ENCODE peak calls at places on chromosomes 1 and 21, in seven cellular contexts. One of them, this sample, is unnamed.
A peak's percentile ranks its signal among the peaks of the same experiment; 100 is the strongest.

GRCh38 chr1:16204634-16205332 is 7.7 kb downstream of the ARHGEF19 start:
- DNase-seq in tibial artery: no peak
- DNase-seq in uterus: no peak
- DNase-seq in IMR-90: no peak
- DNase-seq in mesenchymal stem cell: no peak
- DNase-seq in body of pancreas: peak; percentile 55
- DNase-seq in NT2/D1: no peak
- DNase-seq in this sample: no peak

GRCh38 chr1:43137445-43138052 is 34.5 kb downstream of the EBNA1BP2 start:
- DNase-seq in tibial artery: no peak
- DNase-seq in uterus: no peak
- DNase-seq in IMR-90: no peak
- DNase-seq in mesenchymal stem cell: no peak
- DNase-seq in body of pancreas: no peak
- DNase-seq in NT2/D1: no peak
- DNase-seq in this sample: no peak

GRCh38 chr1:187894349-187894748 is 1065.6 kb downstream of the PLA2G4A start:
- DNase-seq in tibial artery: no peak
- DNase-seq in uterus: no peak
- DNase-seq in IMR-90: no peak
- DNase-seq in mesenchymal stem cell: no peak
- DNase-seq in body of pancreas: no peak
- DNase-seq in NT2/D1: no peak
- DNase-seq in this sample: no peak

GRCh38 chr1:52164604-52165003 is 22.7 kb downstream of the ZFYVE9 start:
- DNase-seq in tibial artery: no peak
- DNase-seq in uterus: no peak
- DNase-seq in IMR-90: peak; percentile 51
- DNase-seq in mesenchymal stem cell: peak; percentile 15
- DNase-seq in body of pancreas: no peak
- DNase-seq in NT2/D1: no peak
- DNase-seq in this sample: no peak

GRCh38 chr1:114676115-114676514 is 6.3 kb upstream of the DENND2C start:
- DNase-seq in tibial artery: no peak
- DNase-seq in uterus: no peak
- DNase-seq in IMR-90: no peak
- DNase-seq in mesenchymal stem cell: no peak
- DNase-seq in body of pancreas: no peak
- DNase-seq in NT2/D1: no peak
- DNase-seq in this sample: no peak

GRCh38 chr1:180309338-180309737 is 79.3 kb downstream of the LHX4 start:
- DNase-seq in tibial artery: no peak
- DNase-seq in uterus: no peak
- DNase-seq in IMR-90: peak; percentile 74
- DNase-seq in mesenchymal stem cell: peak; percentile 55
- DNase-seq in body of pancreas: no peak
- DNase-seq in NT2/D1: no peak
- DNase-seq in this sample: no peak

GRCh38 chr1:30804381-30804780 is 46.8 kb upstream of the LAPTM5 start:
- DNase-seq in tibial artery: no peak
- DNase-seq in uterus: no peak
- DNase-seq in IMR-90: no peak
- DNase-seq in mesenchymal stem cell: no peak
- DNase-seq in body of pancreas: no peak
- DNase-seq in NT2/D1: peak; percentile 60
- DNase-seq in this sample: no peak

GRCh38 chr1:111704776-111705175 is 34.4 kb downstream of the INKA2 start:
- DNase-seq in tibial artery: no peak
- DNase-seq in uterus: no peak
- DNase-seq in IMR-90: no peak
- DNase-seq in mesenchymal stem cell: no peak
- DNase-seq in body of pancreas: no peak
- DNase-seq in NT2/D1: no peak
- DNase-seq in this sample: no peak

GRCh38 chr1:15288173-15288926 is 41.3 kb downstream of the FHAD1 start:
- DNase-seq in tibial artery: no peak
- DNase-seq in uterus: no peak
- DNase-seq in IMR-90: no peak
- DNase-seq in mesenchymal stem cell: no peak
- DNase-seq in body of pancreas: no peak
- DNase-seq in NT2/D1: no peak
- DNase-seq in this sample: no peak

GRCh38 chr1:28517649-28517999 is 11.8 kb downstream of the RCC1 start:
- DNase-seq in tibial artery: no peak
- DNase-seq in uterus: no peak
- DNase-seq in IMR-90: peak; percentile 37
- DNase-seq in mesenchymal stem cell: peak; percentile 82
- DNase-seq in body of pancreas: no peak
- DNase-seq in NT2/D1: no peak
- DNase-seq in this sample: no peak

GRCh38 chr1:229230893-229231753 is 39.8 kb upstream of the RAB4A start:
- DNase-seq in tibial artery: no peak
- DNase-seq in uterus: no peak
- DNase-seq in IMR-90: no peak
- DNase-seq in mesenchymal stem cell: peak; percentile 44
- DNase-seq in body of pancreas: no peak
- DNase-seq in NT2/D1: peak; percentile 57
- DNase-seq in this sample: no peak

GRCh38 chr1:36481771-36482723 is 666 bp downstream of the CSF3R start:
- DNase-seq in tibial artery: no peak
- DNase-seq in uterus: no peak
- DNase-seq in IMR-90: no peak
- DNase-seq in mesenchymal stem cell: no peak
- DNase-seq in body of pancreas: no peak
- DNase-seq in NT2/D1: no peak
- DNase-seq in this sample: no peak

GRCh38 chr1:225877570-225877969 is 4.6 kb downstream of the TMEM63A start:
- DNase-seq in tibial artery: peak; percentile 85
- DNase-seq in uterus: peak; percentile 61
- DNase-seq in IMR-90: peak; percentile 45
- DNase-seq in mesenchymal stem cell: peak; percentile 66
- DNase-seq in body of pancreas: peak; percentile 60
- DNase-seq in NT2/D1: no peak
- DNase-seq in this sample: no peak

GRCh38 chr1:233240839-233241682 is 54.5 kb downstream of the PCNX2 start:
- DNase-seq in tibial artery: peak; percentile 72
- DNase-seq in uterus: peak; percentile 57
- DNase-seq in IMR-90: peak; percentile 42
- DNase-seq in mesenchymal stem cell: peak; percentile 69
- DNase-seq in body of pancreas: peak; percentile 55
- DNase-seq in NT2/D1: no peak
- DNase-seq in this sample: no peak

GRCh38 chr1:210726621-210727020 is 397.9 kb downstream of the HHAT start:
- DNase-seq in tibial artery: no peak
- DNase-seq in uterus: no peak
- DNase-seq in IMR-90: peak; percentile 18
- DNase-seq in mesenchymal stem cell: peak; percentile 34
- DNase-seq in body of pancreas: peak; percentile 17
- DNase-seq in NT2/D1: peak; percentile 57
- DNase-seq in this sample: no peak

GRCh38 chr1:164914208-164914607 is 355.2 kb downstream of the PBX1 start:
- DNase-seq in tibial artery: no peak
- DNase-seq in uterus: no peak
- DNase-seq in IMR-90: peak; percentile 57
- DNase-seq in mesenchymal stem cell: peak; percentile 34
- DNase-seq in body of pancreas: no peak
- DNase-seq in NT2/D1: no peak
- DNase-seq in this sample: no peak

GRCh38 chr1:102772831-102773230 is 335.5 kb downstream of the COL11A1 start:
- DNase-seq in tibial artery: no peak
- DNase-seq in uterus: no peak
- DNase-seq in IMR-90: no peak
- DNase-seq in mesenchymal stem cell: no peak
- DNase-seq in body of pancreas: no peak
- DNase-seq in NT2/D1: peak; percentile 20
- DNase-seq in this sample: no peak

GRCh38 chr1:248618119-248618518 is 16.8 kb downstream of the OR2T11 start:
- DNase-seq in tibial artery: no peak
- DNase-seq in uterus: no peak
- DNase-seq in IMR-90: no peak
- DNase-seq in mesenchymal stem cell: no peak
- DNase-seq in body of pancreas: no peak
- DNase-seq in NT2/D1: no peak
- DNase-seq in this sample: no peak

GRCh38 chr1:205527931-205528330 is 23.5 kb downstream of the CDK18 start:
- DNase-seq in tibial artery: no peak
- DNase-seq in uterus: no peak
- DNase-seq in IMR-90: no peak
- DNase-seq in mesenchymal stem cell: no peak
- DNase-seq in body of pancreas: no peak
- DNase-seq in NT2/D1: no peak
- DNase-seq in this sample: no peak

GRCh38 chr1:920008-920407 is 3.7 kb upstream of the SAMD11 start:
- DNase-seq in tibial artery: no peak
- DNase-seq in uterus: no peak
- DNase-seq in IMR-90: no peak
- DNase-seq in mesenchymal stem cell: no peak
- DNase-seq in body of pancreas: no peak
- DNase-seq in NT2/D1: no peak
- DNase-seq in this sample: no peak

GRCh38 chr21:46142581-46143473 is 12.6 kb downstream of the FTCD start:
- DNase-seq in tibial artery: peak; percentile 56
- DNase-seq in uterus: peak; percentile 18
- DNase-seq in IMR-90: no peak
- DNase-seq in mesenchymal stem cell: no peak
- DNase-seq in body of pancreas: no peak
- DNase-seq in NT2/D1: no peak
- DNase-seq in this sample: peak; percentile 31

GRCh38 chr21:34166468-34166867 is 93.1 kb downstream of the MRPS6 start:
- DNase-seq in tibial artery: no peak
- DNase-seq in uterus: no peak
- DNase-seq in IMR-90: no peak
- DNase-seq in mesenchymal stem cell: peak; percentile 42
- DNase-seq in body of pancreas: no peak
- DNase-seq in NT2/D1: no peak
- DNase-seq in this sample: no peak

GRCh38 chr1:26580116-26580515 is 50.6 kb downstream of the RPS6KA1 start:
- DNase-seq in tibial artery: no peak
- DNase-seq in uterus: no peak
- DNase-seq in IMR-90: no peak
- DNase-seq in mesenchymal stem cell: no peak
- DNase-seq in body of pancreas: no peak
- DNase-seq in NT2/D1: no peak
- DNase-seq in this sample: no peak

GRCh38 chr1:4006676-4007374 is 106.8 kb upstream of the C1orf174 start:
- DNase-seq in tibial artery: no peak
- DNase-seq in uterus: no peak
- DNase-seq in IMR-90: no peak
- DNase-seq in mesenchymal stem cell: no peak
- DNase-seq in body of pancreas: no peak
- DNase-seq in NT2/D1: no peak
- DNase-seq in this sample: no peak

GRCh38 chr1:60981357-60981756 is 101.0 kb upstream of the NFIA start:
- DNase-seq in tibial artery: no peak
- DNase-seq in uterus: no peak
- DNase-seq in IMR-90: no peak
- DNase-seq in mesenchymal stem cell: no peak
- DNase-seq in body of pancreas: no peak
- DNase-seq in NT2/D1: no peak
- DNase-seq in this sample: no peak

GRCh38 chr1:71660417-71660816 is 579.6 kb upstream of the ZRANB2 start:
- DNase-seq in tibial artery: no peak
- DNase-seq in uterus: no peak
- DNase-seq in IMR-90: peak; percentile 60
- DNase-seq in mesenchymal stem cell: no peak
- DNase-seq in body of pancreas: no peak
- DNase-seq in NT2/D1: no peak
- DNase-seq in this sample: no peak

DNA sequence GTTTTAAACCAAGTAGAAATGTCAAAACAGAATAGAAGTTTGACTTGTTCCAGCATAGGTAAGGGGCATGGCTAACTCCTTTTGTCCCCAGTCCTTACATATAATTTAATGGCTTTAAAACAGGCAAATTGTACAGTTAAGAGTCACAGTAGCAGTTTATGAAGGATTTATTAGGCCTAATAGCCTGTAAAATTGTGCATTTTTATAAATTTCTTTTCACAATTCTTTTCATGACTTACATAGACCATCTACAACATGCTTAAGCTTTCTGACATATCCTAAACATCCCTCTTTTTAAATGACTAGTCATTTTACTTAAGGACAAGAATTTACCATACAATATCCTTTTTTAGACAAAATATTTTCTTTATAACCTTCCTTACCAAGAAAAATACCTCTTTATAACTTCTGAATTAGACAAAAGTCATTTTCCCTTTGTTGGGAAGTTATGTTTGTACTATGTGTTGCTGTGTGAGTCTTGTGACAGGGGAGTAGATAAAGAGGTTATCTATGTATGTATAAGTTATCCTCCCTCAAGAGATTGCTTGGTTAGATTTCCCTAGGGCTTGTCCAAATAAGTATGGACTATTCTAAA is 34.5 kb upstream of the SLC5A9 start:
- DNase-seq in tibial artery: no peak
- DNase-seq in uterus: no peak
- DNase-seq in IMR-90: no peak
- DNase-seq in mesenchymal stem cell: no peak
- DNase-seq in body of pancreas: no peak
- DNase-seq in NT2/D1: no peak
- DNase-seq in this sample: no peak
- H3K9me3 ChIP-seq in tibial artery: no peaks in the 10 kb centered on the region
- H3K9me3 ChIP-seq in uterus: no peaks in the 10 kb centered on the region
- H3K9me3 ChIP-seq in IMR-90: peaks cover 13% of the 10 kb centered on the region
- H3K9me3 ChIP-seq in mesenchymal stem cell: peaks cover 35% of the 10 kb centered on the region
- H3K9me3 ChIP-seq in body of pancreas: no peaks in the 10 kb centered on the region
- H3K9me3 ChIP-seq in NT2/D1: peaks cover 66% of the 10 kb centered on the region
- H3K9me3 ChIP-seq in this sample: no peaks in the 10 kb centered on the region

DNA sequence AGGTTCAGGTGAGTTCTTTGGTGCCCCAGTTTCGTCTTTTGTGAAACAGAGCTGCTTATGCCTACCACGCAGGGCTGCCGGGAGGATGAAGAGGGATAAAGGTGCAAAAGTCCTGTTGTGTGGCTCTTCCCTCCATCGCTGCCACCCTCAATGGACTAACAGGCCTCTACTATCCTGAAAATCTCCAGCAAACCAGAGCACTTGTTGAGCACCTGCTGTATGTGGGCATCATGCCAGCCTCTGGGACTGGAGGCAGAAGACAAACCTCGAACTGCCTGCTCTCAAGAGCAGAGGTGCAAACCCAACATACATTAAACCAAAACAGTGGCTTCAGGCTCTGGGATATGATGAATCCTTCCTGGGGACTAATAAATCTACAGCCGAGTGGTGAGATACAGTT is 174.1 kb downstream of the ACTL8 start:
- DNase-seq in tibial artery: no peak
- DNase-seq in uterus: no peak
- DNase-seq in IMR-90: no peak
- DNase-seq in mesenchymal stem cell: no peak
- DNase-seq in body of pancreas: no peak
- DNase-seq in NT2/D1: no peak
- DNase-seq in this sample: no peak
- H3K27me3 ChIP-seq in tibial artery: no peaks in the 10 kb centered on the region
- H3K27me3 ChIP-seq in uterus: no peaks in the 10 kb centered on the region
- H3K27me3 ChIP-seq in IMR-90: peaks cover 10% of the 10 kb centered on the region
- H3K27me3 ChIP-seq in mesenchymal stem cell: peaks cover 96% of the 10 kb centered on the region
- H3K27me3 ChIP-seq in body of pancreas: no peaks in the 10 kb centered on the region
- H3K27me3 ChIP-seq in NT2/D1: peaks cover 3% of the 10 kb centered on the region
- H3K27me3 ChIP-seq in this sample: no peaks in the 10 kb centered on the region

GRCh38 chr1:177703888-177704446 is 265.9 kb downstream of the SEC16B start:
- DNase-seq in tibial artery: no peak
- DNase-seq in uterus: no peak
- DNase-seq in IMR-90: no peak
- DNase-seq in mesenchymal stem cell: no peak
- DNase-seq in body of pancreas: no peak
- DNase-seq in NT2/D1: no peak
- DNase-seq in this sample: no peak
- H3K9me3 ChIP-seq in tibial artery: no peaks in the 10 kb centered on the region
- H3K9me3 ChIP-seq in uterus: no peaks in the 10 kb centered on the region
- H3K9me3 ChIP-seq in IMR-90: no peaks in the 10 kb centered on the region
- H3K9me3 ChIP-seq in mesenchymal stem cell: no peaks in the 10 kb centered on the region
- H3K9me3 ChIP-seq in body of pancreas: no peaks in the 10 kb centered on the region
- H3K9me3 ChIP-seq in NT2/D1: no peaks in the 10 kb centered on the region
- H3K9me3 ChIP-seq in this sample: no peaks in the 10 kb centered on the region

GRCh38 chr1:5822266-5822665 is 170.0 kb downstream of the NPHP4 start:
- DNase-seq in tibial artery: no peak
- DNase-seq in uterus: no peak
- DNase-seq in IMR-90: no peak
- DNase-seq in mesenchymal stem cell: no peak
- DNase-seq in body of pancreas: no peak
- DNase-seq in NT2/D1: no peak
- DNase-seq in this sample: no peak
- H3K27me3 ChIP-seq in tibial artery: no peaks in the 10 kb centered on the region
- H3K27me3 ChIP-seq in uterus: no peaks in the 10 kb centered on the region
- H3K27me3 ChIP-seq in IMR-90: no peaks in the 10 kb centered on the region
- H3K27me3 ChIP-seq in mesenchymal stem cell: no peaks in the 10 kb centered on the region
- H3K27me3 ChIP-seq in body of pancreas: no peaks in the 10 kb centered on the region
- H3K27me3 ChIP-seq in NT2/D1: no peaks in the 10 kb centered on the region
- H3K27me3 ChIP-seq in this sample: no peaks in the 10 kb centered on the region